ENCODE peak calls at places on chromosomes 4 and X, in eight cellular contexts. F is tibial nerve, G is H1, H is ovary, Z is transverse colon, D is suprapubic skin, C is SK-N-SH, Y is GM12878. V is an unnamed sample. For H3K9me3 and H3K27me3, the result is how much of the 10 kb centered on the place peaks cover.

GRCh38 chr4:78482281-78482680 is 69.3 kb upstream of the ANXA3 start:
- DNase-seq in F (no peak), G (no peak), H (no peak), Z (no peak), D (no peak), C (no peak), Y (no peak), V (no peak)

GRCh38 chr4:71251266-71251665 is 87.6 kb upstream of the SLC4A4 start:
- DNase-seq in F (no peak), G (no peak), H (no peak), Z (no peak), D (no peak), C (no peak), Y (no peak), V (no peak)

GRCh38 chrX:12526296-12526695 is 264.9 kb upstream of the PRPS2 start:
- DNase-seq in F (no peak), G (no peak), H (no peak), Z (no peak), D (no peak), C (no peak), Y (no peak), V (no peak)

GRCh38 chrX:115173181-115173580 is 16.0 kb upstream of the RBMXL3 start:
- DNase-seq in F (no peak), G (no peak), H (no peak), Z (no peak), D (no peak), C (no peak), Y (no peak), V (no peak)

GRCh38 chr4:3025881-3026280 is 48.5 kb downstream of the HTT-AS start:
- DNase-seq in F (no peak), G (no peak), H (no peak), Z (no peak), D (no peak), C (no peak), Y (no peak), V (no peak)

GRCh38 chr4:5409980-5410618 is 298.3 kb downstream of the EVC2 start:
- DNase-seq in F (no peak), G (no peak), H (no peak), Z (no peak), D (no peak), C (no peak), Y (no peak), V (no peak)

GRCh38 chrX:113305496-113305895 is 464.9 kb upstream of the AMOT start:
- DNase-seq in F (no peak), G (no peak), H (no peak), Z (no peak), D (no peak), C (no peak), Y (no peak), V (no peak)

GRCh38 chr4:152154433-152154832 is 381.5 kb downstream of the FBXW7 start:
- DNase-seq in F (no peak), G (no peak), H (no peak), Z (no peak), D (no peak), C (no peak), Y (no peak), V (no peak)

GRCh38 chrX:39941332-39941920 is 156.3 kb downstream of the BCOR start:
- DNase-seq in F (no peak), G (no peak), H (no peak), Z (no peak), D (no peak), C (peak), Y (no peak), V (no peak)

GRCh38 chr4:114601304-114602052 is 2.9 kb downstream of the UGT8 start:
- DNase-seq in F (no peak), G (no peak), H (no peak), Z (no peak), D (no peak), C (no peak), Y (peak), V (no peak)

GRCh38 chrX:96770315-96770714 is 85.7 kb downstream of the DIAPH2 start:
- DNase-seq in F (no peak), G (no peak), H (no peak), Z (no peak), D (no peak), C (peak), Y (no peak), V (no peak)
- TF ChIP-seq EP300 in F (no peak), G (no peak), H (no peak), Z (no peak), D (no peak), C (no peak), Y (no peak), V (no peak)

DNA sequence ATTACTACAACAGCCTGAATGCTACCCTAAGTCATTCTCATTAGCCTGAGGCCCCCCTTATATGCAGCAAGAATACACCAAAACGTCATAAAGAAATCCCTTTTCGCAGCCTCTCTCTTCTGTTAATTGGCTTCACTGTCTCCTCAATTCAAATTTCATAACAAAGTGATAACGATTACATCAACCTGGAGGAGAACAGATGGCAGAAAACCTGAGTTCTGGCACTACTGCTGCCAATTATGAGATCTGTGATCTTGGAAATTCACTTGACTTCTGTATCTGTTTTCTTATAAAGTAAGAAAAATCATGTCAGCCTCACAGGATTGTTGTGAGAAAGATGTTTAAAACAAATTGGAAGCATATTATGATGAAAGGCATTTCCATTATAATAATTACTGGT is 1663.2 kb downstream of the STIM2 start:
- DNase-seq in F (no peak), G (no peak), H (no peak), Z (no peak), D (no peak), C (no peak), Y (no peak), V (no peak)
- H3K9me3 ChIP-seq in F (under half), G (under half), H (under half), Z (under half), D (under half), C (under half), Y (under half), V (under half)

GRCh38 chr4:168630445-168631187 is 133.8 kb downstream of the PALLD start:
- DNase-seq in F (no peak), G (no peak), H (no peak), Z (no peak), D (no peak), C (peak), Y (no peak), V (no peak)
- H3K27me3 ChIP-seq in F (under half), G (under half), H (under half), Z (under half), D (under half), C (under half), Y (under half), V (under half)

DNA sequence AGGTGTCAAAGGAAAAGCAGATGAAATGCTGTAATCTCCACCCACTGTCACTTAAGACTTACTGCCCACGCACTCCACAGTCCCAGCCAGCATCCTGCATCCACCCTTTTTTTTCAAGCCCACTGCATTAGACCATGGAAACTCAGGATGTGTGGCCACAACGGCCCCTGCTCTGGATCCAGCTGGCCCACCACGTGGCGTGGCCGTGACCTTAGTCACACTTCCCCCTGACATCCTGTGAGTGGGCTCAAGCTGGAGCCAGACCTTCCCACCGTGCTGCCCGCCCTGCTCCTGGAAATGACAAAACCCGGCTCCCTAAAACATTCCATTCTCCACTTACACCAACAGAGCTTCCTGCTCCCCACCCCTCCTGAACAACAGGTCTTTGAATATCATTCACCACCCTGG is 588.3 kb upstream of the DIPK2B start:
- DNase-seq in F (no peak), G (no peak), H (no peak), Z (no peak), D (no peak), C (no peak), Y (no peak), V (no peak)
- TF ChIP-seq EP300 in F (no peak), G (no peak), H (no peak), Z (no peak), D (no peak), C (no peak), Y (no peak), V (no peak)

GRCh38 chr4:1251773-1252066 is 2.8 kb upstream of the CTBP1 start:
- DNase-seq in F (no peak), G (no peak), H (no peak), Z (no peak), D (no peak), C (no peak), Y (no peak), V (no peak)
- H3K9me3 ChIP-seq in F (under half), G (under half), H (under half), Z (under half), D (under half), C (under half), Y (under half), V (under half)

DNA sequence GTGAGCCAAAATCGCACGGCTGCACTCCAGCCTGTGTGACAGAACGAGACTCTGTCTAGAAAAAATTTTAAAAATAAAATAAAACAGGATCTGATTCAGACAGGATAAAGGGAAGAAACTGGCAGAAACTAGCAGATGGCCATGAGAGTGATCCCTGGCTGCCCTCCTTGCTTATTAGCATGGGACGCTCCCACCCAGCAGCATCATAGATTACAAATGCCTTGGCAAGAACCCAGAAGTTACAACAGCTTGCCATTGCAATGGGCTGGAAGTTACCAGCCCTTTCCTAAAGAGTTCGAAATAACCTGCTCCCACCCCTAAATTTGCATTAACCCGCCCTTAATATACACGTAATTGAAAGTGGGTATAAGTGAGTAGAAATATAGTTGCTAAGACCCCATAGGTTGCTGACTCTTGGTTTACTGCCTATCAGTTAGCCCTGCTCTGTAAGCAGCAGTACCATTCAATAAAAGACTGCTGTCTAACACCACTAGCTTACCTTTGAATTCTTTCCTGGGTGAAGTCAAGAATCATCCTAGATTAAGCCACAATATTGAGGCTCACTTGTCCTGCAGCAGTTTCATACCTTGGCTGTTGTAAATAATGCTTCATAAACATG is 9.1 kb upstream of the XAGE2 start:
- DNase-seq in F (peak), G (no peak), H (no peak), Z (no peak), D (no peak), C (no peak), Y (no peak), V (no peak)
- H3K27me3 ChIP-seq in F (under half), G (under half), H (under half), Z (under half), D (under half), C (under half), Y (under half), V (under half)